ENCODE peak calls at places on chromosomes 3 and 15, in six cellular contexts. P is A549, E is GM12878, X is endothelial cell of umbilical vein, Z is HepG2, O is K562. B is an unnamed sample.

GRCh38 chr3:41751597-41751996 is 210.3 kb downstream of the ULK4 start:
- DNase-seq in X (no peak), Z (no peak), E (no peak), P (no peak), O (no peak), B (no peak)

GRCh38 chr15:27126449-27126848 is 155.5 kb downstream of the GABRG3 start:
- DNase-seq in Z (no peak), O (no peak), E (no peak), P (no peak), X (no peak), B (no peak)

GRCh38 chr15:60916032-60916673 is 312.9 kb downstream of the RORA start:
- DNase-seq in X (no peak), E (no peak), Z (no peak), O (no peak), P (no peak), B (peak; percentile 37)

GRCh38 chr15:84734794-84735479 is 13.5 kb upstream of the ZNF592 start:
- DNase-seq in P (peak; percentile 88), E (peak; percentile 94), O (peak; percentile 94), X (no peak), Z (peak; percentile 56), B (peak; percentile 96)

GRCh38 chr3:174337227-174337626 is 521.9 kb upstream of the NAALADL2 start:
- DNase-seq in X (peak; percentile 15), E (no peak), O (no peak), Z (no peak), P (no peak), B (peak; percentile 9)

GRCh38 chr3:128385080-128385832 is 81.4 kb downstream of the DNAJB8 start:
- DNase-seq in P (no peak), O (no peak), Z (peak; percentile 75), X (no peak), E (no peak), B (no peak)

GRCh38 chr3:43531835-43532234 is 90.0 kb downstream of the ANO10 start:
- DNase-seq in Z (peak; percentile 9), P (peak; percentile 17), X (peak; percentile 23), O (no peak), E (no peak), B (no peak)

GRCh38 chr3:130894130-130894872 is 417 bp downstream of the ATP2C1 start:
- DNase-seq in O (peak; percentile 54), X (no peak), Z (peak; percentile 2), P (peak; percentile 4), E (no peak), B (peak; percentile 54)

GRCh38 chr3:65950340-65951326 is 88.1 kb downstream of the MAGI1 start:
- DNase-seq in O (no peak), Z (no peak), X (no peak), E (no peak), P (no peak), B (no peak)

GRCh38 chr3:194101592-194102432 is 34.1 kb upstream of the HES1 start:
- DNase-seq in E (no peak), O (no peak), Z (peak; percentile 90), X (no peak), P (no peak), B (no peak)

GRCh38 chr15:31255176-31255510 is 71.5 kb upstream of the KLF13 start:
- DNase-seq in P (no peak), E (no peak), O (no peak), Z (no peak), X (no peak), B (no peak)

GRCh38 chr15:63321462-63321861 is 44.1 kb downstream of the APH1B start:
- DNase-seq in O (no peak), P (no peak), E (no peak), Z (no peak), X (no peak), B (no peak)

GRCh38 chr15:63324770-63325169 is 47.4 kb downstream of the APH1B start:
- DNase-seq in P (no peak), O (no peak), E (no peak), X (no peak), Z (no peak), B (no peak)

GRCh38 chr15:63322541-63322940 is 45.1 kb downstream of the APH1B start:
- DNase-seq in P (no peak), E (no peak), X (peak; percentile 39), Z (no peak), O (peak; percentile 27), B (no peak)

GRCh38 chr15:63327648-63328421 is 50.4 kb downstream of the APH1B start:
- DNase-seq in X (no peak), P (no peak), O (no peak), Z (no peak), E (no peak), B (no peak)

GRCh38 chr15:63323798-63324651 is 46.6 kb downstream of the APH1B start:
- DNase-seq in O (no peak), Z (peak; percentile 3), E (no peak), P (no peak), X (no peak), B (no peak)
- TF ChIP-seq POLR2A in O (no peak), Z (no peak), E (no peak), P (no peak), X (no peak), B (no peak)

DNA sequence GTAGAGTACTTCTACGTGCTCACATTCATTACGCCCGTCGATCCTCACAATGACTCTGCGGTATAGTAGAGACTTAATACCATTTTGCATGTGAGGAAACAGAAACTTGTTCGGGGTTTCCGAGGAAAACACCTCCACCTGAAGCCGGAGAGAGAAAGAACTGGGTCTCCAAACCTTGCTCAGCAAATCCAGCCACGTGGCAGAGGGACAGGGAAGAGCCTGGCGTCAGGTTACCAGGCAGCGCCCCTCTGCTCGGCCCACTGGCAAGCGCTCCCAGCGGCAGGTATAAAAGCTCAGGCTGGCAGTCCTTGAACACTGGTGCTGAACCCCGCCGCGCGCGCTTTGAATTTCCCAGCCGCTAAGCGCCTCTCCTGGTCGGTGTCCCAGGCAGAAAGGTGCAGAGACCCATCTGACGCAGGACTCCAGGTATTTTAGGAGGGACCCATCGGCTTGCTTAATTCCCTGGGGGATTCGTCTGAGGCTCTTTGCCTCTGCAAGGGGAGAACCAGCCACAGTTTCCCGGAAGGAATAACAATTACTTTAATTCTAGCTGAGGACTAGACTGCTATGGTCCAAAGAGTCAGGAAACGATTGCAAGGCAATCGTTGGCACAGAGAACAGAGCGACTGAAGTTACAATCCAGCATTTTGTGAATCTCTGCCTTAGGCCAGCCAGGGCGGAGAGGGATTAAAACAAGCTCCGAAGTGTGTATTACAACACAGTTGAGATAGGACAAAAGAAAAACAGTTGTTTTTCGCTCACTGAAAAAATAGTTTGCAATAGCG is at the start of gene C2CD4A:
- DNase-seq in E (no peak), O (no peak), P (peak; percentile 27), X (peak; percentile 81), Z (peak; percentile 88), B (peak; percentile 52)
- TF ChIP-seq CTCF in E (peak; percentile 10), O (no peak), P (no peak), X (peak; percentile 43), Z (peak; percentile 57), B (no peak)

GRCh38 chr15:68205949-68206539 is 912 bp upstream of the CALML4 start:
- DNase-seq in Z (no peak), P (no peak), E (no peak), O (peak; percentile 84), X (peak; percentile 24), B (peak; percentile 66)
- TF ChIP-seq MYC in Z (no peak), P (no peak), E (no peak), O (peak; percentile 57), X (no peak), B (no peak)

DNA sequence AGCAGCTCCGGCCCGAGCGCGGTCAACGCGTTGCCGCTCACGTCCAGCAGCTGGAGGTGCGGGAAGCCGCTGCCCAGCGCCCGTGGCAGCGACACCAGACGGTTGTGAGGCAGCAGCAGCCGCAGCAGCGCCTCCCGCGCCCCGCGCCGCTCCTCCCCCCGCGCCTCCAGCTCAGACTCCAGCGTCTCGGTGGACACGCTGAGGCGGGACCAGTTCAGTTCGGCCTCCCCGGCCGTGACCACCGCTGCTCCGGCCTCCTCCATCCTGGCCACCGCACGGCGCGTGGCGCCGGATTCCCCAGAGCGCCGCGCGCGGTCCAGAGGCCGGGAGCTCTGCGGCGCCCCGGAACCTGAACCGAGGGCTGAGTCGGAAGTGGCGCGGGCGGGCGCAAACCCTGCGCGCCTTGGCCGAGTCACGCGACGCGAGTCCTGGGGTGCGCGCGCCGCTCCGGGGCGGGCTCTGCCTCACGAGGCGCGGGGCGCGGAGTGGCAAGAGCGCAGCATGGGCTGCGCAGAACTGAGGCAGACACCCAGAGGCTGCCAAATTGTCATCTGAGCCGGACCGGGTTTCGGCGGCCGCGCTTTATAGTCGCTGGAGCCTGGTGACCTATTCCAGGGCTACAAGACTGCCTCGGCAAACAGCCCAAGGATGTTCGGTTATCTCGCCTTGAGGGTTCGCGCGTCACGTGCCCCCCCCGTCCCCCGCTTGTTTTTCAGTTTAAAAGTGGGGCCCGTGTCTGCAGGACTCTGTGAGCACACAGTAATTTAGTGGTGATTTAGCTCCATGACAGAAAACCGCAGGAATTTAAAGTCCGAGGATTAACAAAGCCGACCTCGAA is at the start of gene LRRC58:
- DNase-seq in Z (peak; percentile 81), P (peak; percentile 82), X (peak; percentile 88), E (peak; percentile 56), O (peak; percentile 91), B (peak; percentile 94)
- TF ChIP-seq POLR2A in Z (peak; percentile 74), P (peak; percentile 80), X (peak; percentile 81), E (peak; percentile 97), O (peak; percentile 81), B (peak; percentile 92)

GRCh38 chr3:142226474-142226873 is 1.1 kb upstream of the GK5 start:
- DNase-seq in P (peak; percentile 55), Z (peak; percentile 11), X (no peak), O (no peak), E (no peak), B (peak; percentile 16)
- TF ChIP-seq CTCF in P (no peak), Z (peak; percentile 9), X (no peak), O (no peak), E (no peak), B (no peak)

GRCh38 chr3:196569003-196569516 is 600 bp downstream of the FBXO45 start:
- DNase-seq in P (peak; percentile 31), Z (peak; percentile 14), X (peak; percentile 36), O (peak; percentile 50), E (no peak), B (peak; percentile 61)
- TF ChIP-seq MYC in P (no peak), Z (no peak), X (no peak), O (no peak), E (no peak), B (no peak)

GRCh38 chr3:5071061-5071460 is 51.0 kb upstream of the ARL8B start:
- DNase-seq in P (no peak), E (no peak), X (peak; percentile 26), O (no peak), Z (no peak), B (peak; percentile 44)

GRCh38 chr3:5068531-5068930 is 53.6 kb upstream of the ARL8B start:
- DNase-seq in X (no peak), Z (no peak), E (no peak), O (no peak), P (no peak), B (no peak)

GRCh38 chr3:5073374-5074085 is 48.6 kb upstream of the ARL8B start:
- DNase-seq in X (no peak), P (no peak), O (no peak), Z (no peak), E (no peak), B (no peak)

GRCh38 chr3:5069627-5070026 is 52.5 kb upstream of the ARL8B start:
- DNase-seq in E (no peak), P (no peak), Z (no peak), X (no peak), O (no peak), B (no peak)

GRCh38 chr3:5072100-5072816 is 49.8 kb upstream of the ARL8B start:
- DNase-seq in X (no peak), E (no peak), Z (no peak), O (no peak), P (no peak), B (peak; percentile 24)
- TF ChIP-seq POLR2A in X (no peak), E (no peak), Z (no peak), O (no peak), P (no peak), B (no peak)

GRCh38 chr3:22922317-22922716 is 280.8 kb upstream of the UBE2E2 start:
- DNase-seq in O (no peak), X (peak; percentile 6), P (peak; percentile 12), Z (no peak), E (no peak), B (peak; percentile 6)
- TF ChIP-seq CTCF in O (no peak), X (no peak), P (peak; percentile 14), Z (no peak), E (peak; percentile 34), B (no peak)

B was measured in NB4.